ENCODE peak calls at places on chromosome 20, in six cellular contexts. One of them, this sample, is unnamed.
A peak's percentile ranks its signal among the peaks of the same experiment; 100 is the strongest.

GRCh38 chr20:20664795-20665194 is 47.6 kb downstream of the RALGAPA2 start:
- DNase-seq in ovary: no peak
- DNase-seq in iris pigment epithelial cell: peak; percentile 9
- DNase-seq in RWPE1: peak; percentile 27
- DNase-seq in AG09309: no peak
- DNase-seq in Calu3: no peak
- DNase-seq in this sample: peak; percentile 27

GRCh38 chr20:6651016-6651415 is 116.5 kb upstream of the BMP2 start:
- DNase-seq in ovary: no peak
- DNase-seq in iris pigment epithelial cell: peak; percentile 62
- DNase-seq in RWPE1: peak; percentile 98
- DNase-seq in AG09309: peak; percentile 5
- DNase-seq in Calu3: peak; percentile 42
- DNase-seq in this sample: no peak

GRCh38 chr20:14036567-14036966 is 41.3 kb downstream of the MACROD2 start:
- DNase-seq in ovary: no peak
- DNase-seq in iris pigment epithelial cell: no peak
- DNase-seq in RWPE1: no peak
- DNase-seq in AG09309: no peak
- DNase-seq in Calu3: no peak
- DNase-seq in this sample: no peak

GRCh38 chr20:25248501-25249172 is 752 bp downstream of the PYGB start:
- DNase-seq in ovary: peak; percentile 33
- DNase-seq in iris pigment epithelial cell: no peak
- DNase-seq in RWPE1: peak; percentile 41
- DNase-seq in AG09309: no peak
- DNase-seq in Calu3: no peak
- DNase-seq in this sample: peak; percentile 63

GRCh38 chr20:38221041-38221589 is 39.4 kb downstream of the KIAA1755 start:
- DNase-seq in ovary: peak; percentile 43
- DNase-seq in iris pigment epithelial cell: peak; percentile 35
- DNase-seq in RWPE1: peak; percentile 94
- DNase-seq in AG09309: no peak
- DNase-seq in Calu3: peak; percentile 96
- DNase-seq in this sample: peak; percentile 61

GRCh38 chr20:63404129-63405085 is 43.3 kb upstream of the CHRNA4 start:
- DNase-seq in ovary: no peak
- DNase-seq in iris pigment epithelial cell: no peak
- DNase-seq in RWPE1: no peak
- DNase-seq in AG09309: no peak
- DNase-seq in Calu3: no peak
- DNase-seq in this sample: no peak

GRCh38 chr20:13102689-13103088 is 93.9 kb downstream of the SPTLC3 start:
- DNase-seq in ovary: no peak
- DNase-seq in iris pigment epithelial cell: no peak
- DNase-seq in RWPE1: no peak
- DNase-seq in AG09309: no peak
- DNase-seq in Calu3: no peak
- DNase-seq in this sample: no peak

GRCh38 chr20:14142171-14142570 is 146.9 kb downstream of the MACROD2 start:
- DNase-seq in ovary: no peak
- DNase-seq in iris pigment epithelial cell: peak; percentile 47
- DNase-seq in RWPE1: peak; percentile 48
- DNase-seq in AG09309: no peak
- DNase-seq in Calu3: peak; percentile 43
- DNase-seq in this sample: peak; percentile 78

GRCh38 chr20:57596998-57597939 is 23.0 kb downstream of the ZBP1 start:
- DNase-seq in ovary: peak; percentile 56
- DNase-seq in iris pigment epithelial cell: peak; percentile 30
- DNase-seq in RWPE1: peak; percentile 89
- DNase-seq in AG09309: no peak
- DNase-seq in Calu3: peak; percentile 90
- DNase-seq in this sample: peak; percentile 30

GRCh38 chr20:34390769-34391447 is 27.8 kb downstream of the ITCH start:
- DNase-seq in ovary: no peak
- DNase-seq in iris pigment epithelial cell: peak; percentile 91
- DNase-seq in RWPE1: peak; percentile 83
- DNase-seq in AG09309: peak; percentile 72
- DNase-seq in Calu3: peak; percentile 97
- DNase-seq in this sample: peak; percentile 93